ENCODE peak calls at places on chromosome 4, in six cellular contexts. S is COR-L47, R is Kasumi-1, V is progenitor cell of endocrine pancreas, C is M059J, B is upper lobe of left lung. F is an unnamed sample.

GRCh38 chr4:125244848-125245450 is 69.8 kb upstream of the FAT4 start:
- DNase-seq in C (peak), R (peak), S (peak), V (no peak), B (no peak), F (no peak)

GRCh38 chr4:135144498-135144897 is 942.9 kb upstream of the PABPC4L start:
- DNase-seq in V (no peak), B (no peak), C (no peak), S (no peak), R (no peak), F (no peak)

GRCh38 chr4:149199594-149199993 is 616.0 kb downstream of the IQCM start:
- DNase-seq in R (no peak), V (no peak), B (no peak), C (no peak), S (no peak), F (no peak)

GRCh38 chr4:137531951-137532868 is at the start of gene PCDH18:
- DNase-seq in V (peak), C (peak), R (no peak), B (peak), S (peak), F (no peak)

GRCh38 chr4:73507541-73507940 is 26.0 kb downstream of the AFM start:
- DNase-seq in C (no peak), B (no peak), R (no peak), V (no peak), S (no peak), F (no peak)

GRCh38 chr4:113106076-113106475 is 56.6 kb downstream of the ANK2 start:
- DNase-seq in C (peak), S (peak), V (no peak), R (peak), B (no peak), F (peak)

GRCh38 chr4:140427104-140427918 is at the start of gene CLGN:
- DNase-seq in C (peak), V (peak), S (peak), R (peak), B (peak), F (peak)

GRCh38 chr4:3290476-3290875 is 2.3 kb upstream of the RGS12 start:
- DNase-seq in V (no peak), C (no peak), B (no peak), S (no peak), R (no peak), F (no peak)

GRCh38 chr4:43394976-43395375 is 502.5 kb downstream of the GRXCR1 start:
- DNase-seq in V (no peak), S (no peak), C (peak), B (no peak), R (no peak), F (no peak)

GRCh38 chr4:80266267-80266901 is at the start of gene FGF5:
- DNase-seq in C (peak), B (no peak), R (peak), S (peak), V (peak), F (peak)

GRCh38 chr4:15063341-15063740 is 61.1 kb downstream of the CPEB2 start:
- DNase-seq in R (no peak), V (no peak), S (no peak), C (no peak), B (no peak), F (no peak)

GRCh38 chr4:110878413-110878812 is 255.5 kb upstream of the PITX2 start:
- DNase-seq in V (no peak), S (no peak), R (no peak), C (peak), B (no peak), F (no peak)

GRCh38 chr4:159105063-159105414 is 2.2 kb downstream of the RAPGEF2 start:
- DNase-seq in C (peak), V (no peak), B (no peak), R (no peak), S (peak), F (no peak)

GRCh38 chr4:3308691-3309090 is 15.9 kb downstream of the RGS12 start:
- DNase-seq in R (no peak), S (no peak), V (no peak), C (no peak), B (peak), F (no peak)

GRCh38 chr4:147822128-147822527 is 90.2 kb downstream of the ARHGAP10 start:
- DNase-seq in S (peak), V (no peak), C (no peak), B (peak), R (no peak), F (no peak)

GRCh38 chr4:18975916-18976610 is 954.5 kb upstream of the LCORL start:
- DNase-seq in C (no peak), S (no peak), V (no peak), R (no peak), B (no peak), F (no peak)

GRCh38 chr4:168388890-168389289 is 70.3 kb upstream of the DDX60 start:
- DNase-seq in S (no peak), V (no peak), B (no peak), C (peak), R (no peak), F (no peak)

GRCh38 chr4:948936-949300 is 16.7 kb downstream of the TMEM175 start:
- DNase-seq in C (no peak), B (no peak), S (no peak), R (no peak), V (no peak), F (no peak)

GRCh38 chr4:82811838-82812672 is 13.5 kb upstream of the SCD5 start:
- DNase-seq in C (peak), S (peak), B (no peak), R (no peak), V (no peak), F (no peak)

GRCh38 chr4:143986173-143986572 is 33.0 kb downstream of the GYPB start:
- DNase-seq in V (no peak), C (no peak), B (no peak), S (peak), R (no peak), F (no peak)

GRCh38 chr4:75834772-75835154 is 67.5 kb downstream of the PPEF2 start:
- DNase-seq in S (no peak), R (no peak), V (no peak), C (no peak), B (no peak), F (no peak)

GRCh38 chr4:79964020-79964714 is 108.9 kb downstream of the ANTXR2 start:
- DNase-seq in V (no peak), S (no peak), B (no peak), R (no peak), C (no peak), F (no peak)

GRCh38 chr4:26522478-26522877 is 32.2 kb upstream of the CCKAR start:
- DNase-seq in S (no peak), B (no peak), R (no peak), C (peak), V (no peak), F (no peak)

GRCh38 chr4:54225671-54226398 is 3.3 kb upstream of the PDGFRA start:
- DNase-seq in C (no peak), V (no peak), B (no peak), R (no peak), S (no peak), F (peak)

GRCh38 chr4:48967101-48967500 is 19.0 kb upstream of the CWH43 start:
- DNase-seq in C (no peak), V (no peak), B (no peak), S (no peak), R (no peak), F (no peak)

GRCh38 chr4:73741140-73741749 is 876 bp downstream of the CXCL8 start:
- DNase-seq in B (no peak), R (peak), V (no peak), S (no peak), C (no peak), F (no peak)

GRCh38 chr4:105474110-105474518 is 252 bp upstream of the PPA2 start:
- DNase-seq in V (no peak), R (peak), C (no peak), B (peak), S (no peak), F (no peak)

GRCh38 chr4:5020341-5020740 is 1.1 kb upstream of the CYTL1 start:
- DNase-seq in C (no peak), B (no peak), S (no peak), R (no peak), V (no peak), F (no peak)

GRCh38 chr4:162350331-162350730 is 186.5 kb upstream of the FSTL5 start:
- DNase-seq in V (no peak), S (no peak), R (no peak), C (no peak), B (no peak), F (no peak)

GRCh38 chr4:73053076-73053475 is 16.4 kb downstream of the COX18 start:
- DNase-seq in R (no peak), C (no peak), B (no peak), V (no peak), S (no peak), F (no peak)